ENCODE peak calls at places on chromosomes 11 and 22, in six cellular contexts. V is neural crest cell, B is adrenal gland, S is IMR-90, L is left lung, D is stomach. C is an unnamed sample.

GRCh38 chr11:96161271-96162089 is 181.5 kb downstream of the MAML2 start:
- DNase-seq in V (no peak), B (no peak), S (peak), L (no peak), D (no peak), C (no peak)

GRCh38 chr11:104858882-104859735 is 39.2 kb downstream of the CASP12 start:
- DNase-seq in V (no peak), B (no peak), S (no peak), L (no peak), D (no peak), C (peak)

GRCh38 chr11:114928260-114928870 is 250.0 kb downstream of the NXPE2 start:
- DNase-seq in V (no peak), B (no peak), S (no peak), L (no peak), D (no peak), C (no peak)

GRCh38 chr22:50530857-50531545 is 1.2 kb upstream of the TYMP start:
- DNase-seq in V (peak), B (peak), S (peak), L (peak), D (peak), C (peak)

GRCh38 chr11:33387586-33387985 is 130.4 kb downstream of the HIPK3 start:
- DNase-seq in V (no peak), B (no peak), S (no peak), L (no peak), D (no peak), C (no peak)

GRCh38 chr22:28798810-28799124 is 1.6 kb downstream of the XBP1 start:
- DNase-seq in V (no peak), B (no peak), S (no peak), L (no peak), D (no peak), C (no peak)

GRCh38 chr11:34178422-34178821 is 73.0 kb downstream of the NAT10 start:
- DNase-seq in V (no peak), B (no peak), S (peak), L (no peak), D (no peak), C (no peak)

GRCh38 chr11:36492724-36493304 is 17.3 kb downstream of the TRAF6 start:
- DNase-seq in V (peak), B (no peak), S (peak), L (no peak), D (no peak), C (no peak)

GRCh38 chr11:14973621-14974020 is 1.5 kb upstream of the CALCA start:
- DNase-seq in V (peak), B (no peak), S (peak), L (peak), D (no peak), C (peak)

GRCh38 chr22:36977401-36977861 is 41.8 kb downstream of the TST start:
- DNase-seq in V (peak), B (peak), S (peak), L (peak), D (peak), C (peak)

GRCh38 chr11:75563501-75563977 is 1.5 kb downstream of the SERPINH1 start:
- DNase-seq in V (no peak), B (no peak), S (no peak), L (no peak), D (no peak), C (no peak)

GRCh38 chr22:37121887-37122591 is 12.5 kb upstream of the TMPRSS6 start:
- DNase-seq in V (no peak), B (no peak), S (peak), L (no peak), D (peak), C (peak)

GRCh38 chr11:113862430-113862829 is 12.9 kb downstream of the USP28 start:
- DNase-seq in V (no peak), B (no peak), S (peak), L (no peak), D (no peak), C (no peak)

GRCh38 chr11:45333023-45333422 is 46.9 kb upstream of the SYT13 start:
- DNase-seq in V (no peak), B (no peak), S (no peak), L (no peak), D (no peak), C (no peak)

GRCh38 chr11:94151903-94152677 is 23.4 kb downstream of the PANX1 start:
- DNase-seq in V (no peak), B (peak), S (peak), L (peak), D (peak), C (no peak)

GRCh38 chr11:73223998-73224730 is 6.1 kb downstream of the P2RY2 start:
- DNase-seq in V (no peak), B (no peak), S (no peak), L (no peak), D (no peak), C (no peak)

GRCh38 chr22:32511776-32512175 is 37.2 kb downstream of the FBXO7 start:
- DNase-seq in V (no peak), B (no peak), S (no peak), L (no peak), D (no peak), C (no peak)

GRCh38 chr11:1292018-1292643 is 17.3 kb downstream of the TOLLIP start:
- DNase-seq in V (no peak), B (no peak), S (no peak), L (no peak), D (no peak), C (no peak)

GRCh38 chr11:47104337-47104950 is 72.2 kb downstream of the ARFGAP2 start:
- DNase-seq in V (no peak), B (no peak), S (peak), L (no peak), D (no peak), C (no peak)

GRCh38 chr11:17604913-17605230 is 57.8 kb downstream of the OTOG start:
- DNase-seq in V (no peak), B (no peak), S (no peak), L (no peak), D (peak), C (no peak)

GRCh38 chr11:32071811-32072210 is 19.1 kb upstream of the RCN1 start:
- DNase-seq in V (no peak), B (no peak), S (peak), L (no peak), D (no peak), C (no peak)

GRCh38 chr11:64572143-64572542 is 18.9 kb upstream of the SLC22A12 start:
- DNase-seq in V (no peak), B (no peak), S (no peak), L (no peak), D (no peak), C (no peak)
- TF ChIP-seq CTCF in V (no peak), B (no peak), S (no peak), L (no peak), D (no peak), C (no peak)

GRCh38 chr11:118892515-118892914 is 8.8 kb downstream of the CXCR5 start:
- DNase-seq in V (no peak), B (no peak), S (no peak), L (no peak), D (no peak), C (no peak)
- TF ChIP-seq CTCF in V (no peak), B (no peak), S (no peak), L (no peak), D (no peak), C (no peak)

DNA sequence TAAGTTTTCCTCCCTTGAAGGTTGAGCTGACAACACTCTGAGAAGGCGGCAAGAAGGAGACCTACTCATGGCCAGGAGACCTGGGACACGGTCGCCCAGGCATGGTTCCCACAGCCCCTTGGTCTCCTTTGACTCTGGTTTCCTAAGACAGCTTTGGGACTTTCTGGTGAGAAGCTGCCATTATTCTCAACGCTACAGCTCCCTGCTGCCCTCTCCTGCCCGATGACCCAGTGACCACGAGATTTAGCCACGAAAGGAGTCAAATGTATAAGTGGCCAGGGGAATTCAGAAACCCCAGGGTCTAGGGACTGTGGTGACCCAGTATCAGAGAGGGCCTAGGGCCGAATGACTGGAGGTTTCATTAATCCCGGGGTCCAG is 696 bp upstream of the SDF2L1 start:
- DNase-seq in V (peak), B (no peak), S (peak), L (no peak), D (peak), C (no peak)
- TF ChIP-seq CTCF in V (peak), B (peak), S (peak), L (no peak), D (peak), C (no peak)

DNA sequence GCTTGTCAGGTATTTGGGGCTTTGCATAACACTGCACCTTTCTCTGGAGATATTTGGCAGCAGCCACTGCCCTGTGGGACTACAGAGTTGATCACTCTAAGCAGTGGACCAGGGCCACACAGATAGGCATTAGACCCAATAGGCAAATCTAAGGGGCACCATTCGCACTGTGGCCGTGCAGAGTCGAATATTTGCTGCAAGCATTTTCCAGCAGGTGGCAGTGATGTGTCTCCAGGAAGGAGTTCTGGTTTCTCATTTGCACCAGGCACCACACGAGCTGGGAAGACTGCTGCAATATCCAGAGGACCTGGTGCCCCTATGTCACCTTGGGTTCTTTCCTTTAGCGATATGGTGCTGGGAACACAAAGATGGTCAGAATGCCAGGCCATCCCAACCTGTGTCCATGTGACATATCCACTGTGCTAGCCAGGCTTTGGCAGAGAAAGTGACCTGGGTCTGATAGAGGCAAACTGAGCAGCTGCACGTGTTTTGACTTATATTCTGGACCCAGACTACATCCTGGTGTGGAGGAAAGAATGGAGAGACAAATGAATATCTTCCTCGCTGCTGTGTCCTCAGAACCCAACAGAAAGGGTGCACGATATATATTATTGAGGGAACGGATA is 318.7 kb downstream of the BUD13 start:
- DNase-seq in V (peak), B (peak), S (peak), L (no peak), D (peak), C (no peak)
- TF ChIP-seq CTCF in V (peak), B (peak), S (peak), L (no peak), D (no peak), C (no peak)

GRCh38 chr22:22692707-22693530 is 48.5 kb downstream of the GGTLC2 start:
- DNase-seq in V (no peak), B (peak), S (peak), L (peak), D (peak), C (peak)
- TF ChIP-seq CTCF in V (peak), B (peak), S (peak), L (peak), D (peak), C (no peak)

GRCh38 chr11:92886243-92886905 is 83.1 kb upstream of the MTNR1B start:
- DNase-seq in V (peak), B (peak), S (peak), L (no peak), D (no peak), C (no peak)
- TF ChIP-seq CTCF in V (peak), B (peak), S (peak), L (peak), D (peak), C (no peak)